ENCODE peak calls at places on chromosomes 7 and 10, in four cellular contexts. C, K, P and M are unnamed samples.

GRCh38 chr7:6558837-6559236 is 7.6 kb upstream of the GRID2IP start:
- DNase-seq in P (peak), K (peak), C (peak), M (no peak)

GRCh38 chr10:33643042-33643441 is 308.6 kb upstream of the NRP1 start:
- DNase-seq in P (peak), K (no peak), C (peak), M (no peak)

GRCh38 chr7:155951554-155952158 is 139.4 kb upstream of the SHH start:
- DNase-seq in K (peak), C (peak), P (peak), M (peak)

GRCh38 chr7:139731802-139732470 is 45.9 kb downstream of the HIPK2 start:
- DNase-seq in P (peak), C (peak), K (peak), M (peak)

GRCh38 chr7:102933763-102934162 is 21.0 kb downstream of the LRRC17 start:
- DNase-seq in K (no peak), P (peak), C (peak), M (no peak)

GRCh38 chr7:116948934-116949333 is 4.4 kb upstream of the ST7 start:
- DNase-seq in K (no peak), P (no peak), C (peak), M (no peak)

GRCh38 chr7:107964510-107964909 is 38.5 kb downstream of the LAMB1 start:
- DNase-seq in C (no peak), K (no peak), P (no peak), M (no peak)

GRCh38 chr7:157986051-157986450 is 601.6 kb downstream of the PTPRN2 start:
- DNase-seq in C (no peak), P (no peak), K (no peak), M (no peak)

GRCh38 chr7:40551685-40552576 is 417.1 kb downstream of the SUGCT start:
- DNase-seq in P (peak), K (no peak), C (peak), M (peak)

GRCh38 chr7:139844779-139845442 is 15.8 kb downstream of the TBXAS1 start:
- DNase-seq in K (no peak), C (no peak), P (no peak), M (no peak)

GRCh38 chr7:147235983-147236382 is 1119.4 kb downstream of the CNTNAP2 start:
- DNase-seq in P (no peak), K (no peak), C (no peak), M (no peak)

GRCh38 chr10:98357208-98357836 is 57.7 kb downstream of the PYROXD2 start:
- DNase-seq in C (peak), P (peak), K (no peak), M (no peak)

GRCh38 chr10:97640868-97641811 is 669 bp downstream of the PI4K2A start:
- DNase-seq in P (peak), C (peak), K (no peak), M (peak)

GRCh38 chr7:46115410-46115809 is 194.3 kb upstream of the IGFBP3 start:
- DNase-seq in K (no peak), P (peak), C (no peak), M (no peak)

GRCh38 chr10:114724295-114724694 is 66.2 kb upstream of the ABLIM1 start:
- DNase-seq in P (no peak), C (no peak), K (no peak), M (no peak)

GRCh38 chr10:120984221-120984620 is 133.1 kb downstream of the WDR11 start:
- DNase-seq in K (no peak), P (no peak), C (no peak), M (no peak)

GRCh38 chr7:117674617-117675016 is 194.8 kb downstream of the CFTR start:
- DNase-seq in C (no peak), P (no peak), K (no peak), M (no peak)

GRCh38 chr10:97805096-97805879 is 33.5 kb upstream of the SFRP5 start:
- DNase-seq in P (no peak), K (no peak), C (no peak), M (no peak)

DNA sequence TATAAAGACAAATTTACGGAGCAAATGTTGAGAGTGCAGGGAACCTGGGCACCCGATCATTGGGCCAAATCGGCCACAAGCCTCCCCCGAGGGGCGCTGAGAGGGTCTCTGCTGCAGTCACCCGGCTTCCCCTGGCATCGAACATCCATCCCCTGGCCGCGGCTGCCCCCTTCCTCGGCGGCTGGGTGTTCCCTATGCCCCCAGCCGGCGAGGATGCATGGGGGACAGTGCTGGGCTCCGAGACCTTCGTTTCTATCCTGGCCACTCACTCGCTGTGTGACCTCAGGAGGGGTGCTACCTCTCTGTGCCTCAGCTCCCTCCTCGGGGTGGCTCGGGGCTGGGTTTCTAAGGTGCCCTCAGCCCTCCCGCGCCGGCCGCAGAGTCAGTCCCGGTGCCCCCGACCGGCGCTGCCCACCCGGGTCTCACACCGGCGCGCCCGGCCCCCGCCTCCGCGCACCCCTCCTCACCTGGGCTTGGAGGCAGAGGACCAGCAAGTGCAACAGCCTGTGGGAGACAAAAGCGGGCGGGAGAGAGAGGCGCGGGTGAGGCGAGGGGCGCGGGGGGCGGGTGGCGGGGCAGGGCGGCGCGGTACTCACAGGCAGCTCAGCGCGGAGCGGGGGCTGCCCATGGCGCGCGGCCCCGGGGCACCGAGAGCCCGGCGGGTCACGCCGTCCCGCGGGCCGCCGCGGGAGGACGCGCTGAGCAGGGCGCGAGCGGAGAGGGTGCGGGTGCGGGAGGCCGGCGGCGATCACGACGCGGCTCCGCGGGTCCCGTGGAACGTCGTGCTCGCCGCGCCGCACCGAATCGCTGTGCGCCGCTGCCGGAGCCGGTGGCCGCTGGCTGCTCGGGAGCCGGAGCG is at the start of gene FGF8:
- DNase-seq in C (no peak), P (peak), K (no peak), M (no peak)
- TF ChIP-seq EZH2 in C (peak), P (peak), K (no peak), M (peak)

GRCh38 chr10:132784582-132785432 is 1.1 kb downstream of the NKX6-2 start:
- DNase-seq in P (no peak), C (peak), K (no peak), M (no peak)
- TF ChIP-seq EZH2 in P (peak), C (peak), K (no peak), M (peak)

GRCh38 chr10:132185601-132186487 is 904 bp upstream of the DPYSL4 start:
- DNase-seq in C (peak), K (peak), P (peak), M (peak)
- TF ChIP-seq EZH2 in C (peak), K (no peak), P (no peak), M (peak)

DNA sequence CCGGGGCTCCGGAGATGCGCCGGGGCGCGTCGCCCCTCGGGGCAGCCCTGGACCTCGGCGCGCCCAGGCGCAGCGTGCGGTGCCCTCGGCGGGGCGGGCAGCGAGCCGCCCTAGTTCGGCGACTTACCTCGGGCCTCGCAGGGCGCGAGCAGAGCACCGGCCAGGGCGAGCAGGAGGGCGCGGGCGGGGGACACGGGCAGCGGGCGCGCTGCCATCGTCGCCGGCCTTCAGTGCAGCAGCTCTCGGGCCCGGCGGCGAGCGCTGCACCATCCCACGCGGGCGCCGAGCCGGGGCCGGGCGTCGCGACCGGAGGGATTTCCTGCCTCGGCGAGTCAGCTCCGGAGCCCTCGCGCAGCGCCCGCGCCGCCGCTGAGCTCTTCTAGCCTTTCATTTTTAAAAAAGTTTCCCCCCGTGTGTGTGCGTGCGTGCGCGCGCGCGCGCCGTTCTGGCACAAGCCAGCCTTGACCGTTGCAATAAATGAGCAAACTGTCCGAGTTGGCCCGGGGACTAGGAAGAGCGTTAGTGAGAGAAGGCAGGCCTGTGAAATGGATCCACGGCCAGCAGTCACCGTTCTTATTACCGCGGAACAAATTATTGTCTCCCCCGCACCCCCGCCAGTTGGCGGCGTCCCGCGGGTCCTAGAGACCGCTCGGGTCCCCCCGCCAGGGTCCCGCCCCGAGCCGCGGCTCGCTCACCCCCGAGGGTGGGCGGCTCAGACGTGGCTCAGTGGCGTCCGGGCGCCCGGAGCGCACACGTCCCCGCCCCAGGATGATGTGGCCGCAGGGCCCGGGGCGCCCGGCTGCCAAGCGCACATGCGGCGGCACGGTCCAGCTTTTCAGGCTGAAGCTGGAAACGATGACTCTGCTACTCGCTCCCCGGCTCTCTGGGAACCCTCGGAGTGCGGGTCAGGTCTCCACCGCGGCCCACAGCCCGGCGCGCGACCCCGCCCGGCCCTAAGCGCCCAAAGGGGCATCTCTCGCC is at the start of gene ADAM12:
- DNase-seq in P (peak), C (peak), K (no peak), M (peak)
- TF ChIP-seq EZH2 in P (no peak), C (no peak), K (no peak), M (no peak)

DNA sequence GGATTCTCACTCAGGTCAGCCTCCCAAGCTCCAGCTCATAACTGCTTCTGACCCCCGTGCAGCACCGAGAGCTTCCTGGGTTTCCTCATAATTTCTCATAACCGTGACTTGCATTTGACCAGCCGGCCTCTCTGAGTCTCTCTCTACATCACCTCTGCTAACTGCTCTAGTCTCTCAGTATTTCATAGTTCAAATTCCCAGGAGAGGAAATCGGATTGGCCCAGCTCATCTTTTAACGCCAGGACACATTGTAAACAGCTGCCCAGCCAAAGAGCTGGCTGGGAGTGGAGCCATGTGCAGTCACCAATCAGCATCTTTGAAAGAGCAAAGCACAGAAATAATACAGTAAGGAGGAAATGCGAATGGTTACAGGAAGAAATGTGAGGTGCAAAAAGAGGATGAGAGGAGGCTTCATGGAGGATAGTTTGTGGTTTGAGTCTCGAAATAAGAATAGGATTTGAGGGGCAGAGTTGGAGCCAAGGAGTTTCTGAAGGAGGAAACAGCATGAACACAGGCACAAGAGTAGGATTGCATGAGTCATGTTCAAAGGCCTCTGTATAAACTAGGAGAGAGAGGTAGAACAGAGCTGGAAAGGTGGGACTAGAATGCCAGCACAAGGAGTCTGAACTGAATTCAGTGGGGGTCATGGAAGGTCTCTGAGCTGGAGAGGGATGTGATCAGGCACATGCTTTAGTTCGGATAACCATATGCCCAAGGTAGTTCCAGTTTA is 15.2 kb upstream of the LBX1 start:
- DNase-seq in P (peak), C (peak), K (peak), M (no peak)
- TF ChIP-seq EZH2 in P (no peak), C (no peak), K (no peak), M (no peak)

GRCh38 chr10:8033812-8034665 is 20.4 kb upstream of the GATA3 start:
- DNase-seq in K (no peak), P (no peak), C (no peak), M (no peak)
- TF ChIP-seq EZH2 in K (no peak), P (peak), C (no peak), M (no peak)

GRCh38 chr7:26295015-26295414 is 3.4 kb downstream of the SNX10 start:
- DNase-seq in C (no peak), K (no peak), P (no peak), M (no peak)
- TF ChIP-seq EZH2 in C (no peak), K (no peak), P (no peak), M (no peak)

DNA sequence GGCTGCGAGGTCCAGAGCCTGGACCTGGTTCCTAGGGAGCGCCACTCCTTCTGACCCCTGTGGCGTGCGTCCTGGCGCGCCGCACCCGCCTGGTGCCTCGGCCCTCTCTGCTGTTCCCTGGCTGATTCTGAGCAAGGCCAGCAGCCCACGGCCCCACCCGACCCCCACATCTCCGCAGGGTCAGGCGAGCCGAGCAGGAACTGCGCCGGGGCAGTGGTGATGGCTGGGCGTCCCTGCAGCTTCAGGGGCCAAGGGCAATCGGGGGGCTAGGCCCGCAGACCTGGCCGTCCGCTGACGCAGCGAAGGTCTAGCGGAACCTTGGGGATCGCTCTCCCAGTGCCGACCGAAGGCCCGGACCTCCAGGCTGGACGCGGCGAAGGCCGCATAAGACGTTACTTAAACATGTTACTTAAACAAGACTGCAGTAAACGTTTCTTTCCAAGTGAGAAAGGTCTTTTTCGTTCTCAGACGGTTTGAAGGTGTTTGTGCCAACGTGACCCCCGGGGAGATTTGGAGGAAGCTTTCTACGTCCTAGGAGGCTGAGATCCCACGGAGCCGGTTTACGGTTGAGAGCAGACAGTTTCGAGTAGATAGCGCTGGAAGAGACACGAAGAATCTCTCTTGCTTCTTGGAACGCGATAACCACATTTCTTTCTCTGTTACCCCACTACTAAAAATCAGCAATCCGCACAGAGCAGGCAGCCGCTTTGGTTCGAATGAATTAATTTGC is 5.1 kb upstream of the NKX2-3 start:
- DNase-seq in P (no peak), C (no peak), K (no peak), M (peak)
- TF ChIP-seq EZH2 in P (peak), C (no peak), K (no peak), M (peak)

GRCh38 chr7:79453558-79454324 is at the start of gene MAGI2:
- DNase-seq in P (peak), C (peak), K (no peak), M (peak)
- TF ChIP-seq EZH2 in P (no peak), C (no peak), K (no peak), M (no peak)

GRCh38 chr7:151086802-151087246 is 549 bp downstream of the AGAP3 start:
- DNase-seq in K (no peak), P (peak), C (no peak), M (no peak)
- TF ChIP-seq EZH2 in K (no peak), P (no peak), C (no peak), M (no peak)